ENCODE peak calls at places on chromosomes 3 and 15, in six cellular contexts. One of them, this sample, is unnamed.

GRCh38 chr3:177482048-177482741 is 284.9 kb upstream of the TBL1XR1 start:
- DNase-seq in neural progenitor cell: no peak
- DNase-seq in lung: no peak
- DNase-seq in IMR-90: no peak
- DNase-seq in testis: peak
- DNase-seq in heart left ventricle: no peak
- DNase-seq in this sample: no peak

GRCh38 chr3:53243165-53243564 is 12.7 kb downstream of the TKT start:
- DNase-seq in IMR-90: no peak
- DNase-seq in lung: no peak
- DNase-seq in testis: peak
- DNase-seq in neural progenitor cell: no peak
- DNase-seq in heart left ventricle: no peak
- DNase-seq in this sample: no peak

GRCh38 chr3:54358327-54358726 is 236.0 kb downstream of the CACNA2D3 start:
- DNase-seq in lung: no peak
- DNase-seq in IMR-90: no peak
- DNase-seq in neural progenitor cell: no peak
- DNase-seq in testis: no peak
- DNase-seq in heart left ventricle: no peak
- DNase-seq in this sample: no peak

GRCh38 chr15:26382416-26383086 is 390.3 kb downstream of the GABRB3 start:
- DNase-seq in lung: no peak
- DNase-seq in testis: no peak
- DNase-seq in neural progenitor cell: no peak
- DNase-seq in IMR-90: no peak
- DNase-seq in heart left ventricle: no peak
- DNase-seq in this sample: no peak

GRCh38 chr15:76098685-76099084 is 38.9 kb downstream of the TMEM266 start:
- DNase-seq in neural progenitor cell: no peak
- DNase-seq in testis: no peak
- DNase-seq in heart left ventricle: no peak
- DNase-seq in IMR-90: no peak
- DNase-seq in lung: no peak
- DNase-seq in this sample: no peak

GRCh38 chr3:49906004-49906860 is 2.6 kb upstream of the MST1R start:
- DNase-seq in testis: peak
- DNase-seq in heart left ventricle: peak
- DNase-seq in neural progenitor cell: peak
- DNase-seq in IMR-90: peak
- DNase-seq in lung: peak
- DNase-seq in this sample: peak

GRCh38 chr3:132870596-132870995 is 148.4 kb upstream of the NPHP3 start:
- DNase-seq in testis: no peak
- DNase-seq in lung: no peak
- DNase-seq in neural progenitor cell: no peak
- DNase-seq in IMR-90: no peak
- DNase-seq in heart left ventricle: no peak
- DNase-seq in this sample: no peak

GRCh38 chr3:32176989-32177701 is 61.3 kb upstream of the CMTM8 start:
- DNase-seq in IMR-90: peak
- DNase-seq in lung: peak
- DNase-seq in neural progenitor cell: peak
- DNase-seq in heart left ventricle: no peak
- DNase-seq in testis: peak
- DNase-seq in this sample: peak

GRCh38 chr15:34699968-34700640 is 54.7 kb downstream of the GJD2 start:
- DNase-seq in heart left ventricle: no peak
- DNase-seq in neural progenitor cell: no peak
- DNase-seq in IMR-90: no peak
- DNase-seq in testis: no peak
- DNase-seq in lung: no peak
- DNase-seq in this sample: no peak

GRCh38 chr3:114071786-114072185 is 15.2 kb downstream of the QTRT2 start:
- DNase-seq in IMR-90: no peak
- DNase-seq in lung: no peak
- DNase-seq in heart left ventricle: no peak
- DNase-seq in neural progenitor cell: peak
- DNase-seq in testis: no peak
- DNase-seq in this sample: no peak

GRCh38 chr15:69265347-69265955 is 33.3 kb upstream of the PAQR5 start:
- DNase-seq in neural progenitor cell: peak
- DNase-seq in lung: no peak
- DNase-seq in testis: no peak
- DNase-seq in heart left ventricle: no peak
- DNase-seq in IMR-90: peak
- DNase-seq in this sample: no peak

GRCh38 chr15:49423906-49424520 is 971 bp downstream of the FGF7 start:
- DNase-seq in IMR-90: no peak
- DNase-seq in neural progenitor cell: no peak
- DNase-seq in testis: no peak
- DNase-seq in heart left ventricle: no peak
- DNase-seq in lung: no peak
- DNase-seq in this sample: no peak

GRCh38 chr15:37981781-37982180 is 47.3 kb downstream of the TMCO5A start:
- DNase-seq in lung: no peak
- DNase-seq in heart left ventricle: no peak
- DNase-seq in neural progenitor cell: peak
- DNase-seq in IMR-90: peak
- DNase-seq in testis: no peak
- DNase-seq in this sample: no peak

GRCh38 chr3:14203521-14204079 is 25.0 kb downstream of the LSM3 start:
- DNase-seq in heart left ventricle: peak
- DNase-seq in lung: peak
- DNase-seq in neural progenitor cell: peak
- DNase-seq in testis: peak
- DNase-seq in IMR-90: peak
- DNase-seq in this sample: peak

GRCh38 chr3:106589306-106589942 is 720.6 kb upstream of the CBLB start:
- DNase-seq in heart left ventricle: no peak
- DNase-seq in neural progenitor cell: no peak
- DNase-seq in IMR-90: peak
- DNase-seq in lung: no peak
- DNase-seq in testis: no peak
- DNase-seq in this sample: no peak

GRCh38 chr15:56045068-56045748 is 51.8 kb upstream of the NEDD4 start:
- DNase-seq in heart left ventricle: no peak
- DNase-seq in IMR-90: no peak
- DNase-seq in neural progenitor cell: no peak
- DNase-seq in testis: no peak
- DNase-seq in lung: no peak
- DNase-seq in this sample: no peak

GRCh38 chr15:56243774-56244236 is at the start of gene RFX7:
- DNase-seq in IMR-90: peak
- DNase-seq in neural progenitor cell: peak
- DNase-seq in heart left ventricle: peak
- DNase-seq in testis: peak
- DNase-seq in lung: peak
- DNase-seq in this sample: peak

GRCh38 chr15:90262426-90262825 is 3.0 kb upstream of the NGRN start:
- DNase-seq in IMR-90: no peak
- DNase-seq in heart left ventricle: no peak
- DNase-seq in lung: no peak
- DNase-seq in testis: no peak
- DNase-seq in neural progenitor cell: no peak
- DNase-seq in this sample: no peak

GRCh38 chr15:72554471-72555425 is 80.6 kb downstream of the ARIH1 start:
- DNase-seq in heart left ventricle: no peak
- DNase-seq in neural progenitor cell: no peak
- DNase-seq in testis: no peak
- DNase-seq in lung: no peak
- DNase-seq in IMR-90: peak
- DNase-seq in this sample: peak

GRCh38 chr3:73623996-73624362 is 762 bp downstream of the PDZRN3 start:
- DNase-seq in heart left ventricle: peak
- DNase-seq in neural progenitor cell: peak
- DNase-seq in IMR-90: peak
- DNase-seq in testis: peak
- DNase-seq in lung: no peak
- DNase-seq in this sample: no peak

GRCh38 chr3:191290311-191291025 is 38.7 kb upstream of the CCDC50 start:
- DNase-seq in neural progenitor cell: no peak
- DNase-seq in testis: no peak
- DNase-seq in IMR-90: no peak
- DNase-seq in lung: no peak
- DNase-seq in heart left ventricle: no peak
- DNase-seq in this sample: no peak

GRCh38 chr3:188950832-188951489 is 220.8 kb upstream of the TPRG1 start:
- DNase-seq in lung: peak
- DNase-seq in IMR-90: peak
- DNase-seq in testis: peak
- DNase-seq in neural progenitor cell: no peak
- DNase-seq in heart left ventricle: peak
- DNase-seq in this sample: peak

GRCh38 chr3:140296796-140297352 is 361.9 kb downstream of the CLSTN2 start:
- DNase-seq in IMR-90: no peak
- DNase-seq in neural progenitor cell: no peak
- DNase-seq in heart left ventricle: no peak
- DNase-seq in testis: peak
- DNase-seq in lung: no peak
- DNase-seq in this sample: no peak
- TF ChIP-seq CTCF in IMR-90: no peak
- TF ChIP-seq CTCF in neural progenitor cell: no peak
- TF ChIP-seq CTCF in heart left ventricle: no peak
- TF ChIP-seq CTCF in testis: no peak
- TF ChIP-seq CTCF in lung: no peak
- TF ChIP-seq CTCF in this sample: no peak

GRCh38 chr3:139024968-139025367 is 4.2 kb upstream of the PRR23B start:
- DNase-seq in lung: no peak
- DNase-seq in IMR-90: no peak
- DNase-seq in heart left ventricle: no peak
- DNase-seq in testis: no peak
- DNase-seq in neural progenitor cell: no peak
- DNase-seq in this sample: no peak

GRCh38 chr3:139016430-139017048 is 4.2 kb downstream of the PRR23B start:
- DNase-seq in neural progenitor cell: no peak
- DNase-seq in IMR-90: no peak
- DNase-seq in lung: no peak
- DNase-seq in testis: no peak
- DNase-seq in heart left ventricle: no peak
- DNase-seq in this sample: no peak

GRCh38 chr3:139020036-139020867 is 474 bp downstream of the PRR23B start:
- DNase-seq in IMR-90: no peak
- DNase-seq in heart left ventricle: no peak
- DNase-seq in lung: no peak
- DNase-seq in testis: no peak
- DNase-seq in neural progenitor cell: no peak
- DNase-seq in this sample: no peak

DNA sequence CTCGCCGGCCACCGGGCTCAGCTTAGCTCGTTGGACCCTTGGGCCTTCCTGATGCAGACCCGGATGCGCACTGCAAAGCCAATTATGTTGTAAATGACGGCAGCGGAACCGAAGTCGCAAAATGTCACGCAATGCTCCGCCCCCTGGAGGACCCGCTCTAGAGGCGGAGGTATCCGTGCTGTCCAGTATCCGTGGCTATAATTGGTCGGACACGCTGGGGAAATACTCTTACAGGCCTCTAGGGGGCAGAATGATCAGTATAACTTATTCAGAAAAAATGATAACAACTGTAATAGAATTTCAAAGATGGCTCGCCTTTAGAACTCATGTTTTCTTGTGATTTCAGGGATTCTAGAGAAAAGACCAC is at the start of gene PRR23B:
- DNase-seq in IMR-90: no peak
- DNase-seq in testis: peak
- DNase-seq in heart left ventricle: no peak
- DNase-seq in neural progenitor cell: no peak
- DNase-seq in lung: no peak
- DNase-seq in this sample: no peak
- TF ChIP-seq CTCF in IMR-90: no peak
- TF ChIP-seq CTCF in testis: peak
- TF ChIP-seq CTCF in heart left ventricle: no peak
- TF ChIP-seq CTCF in neural progenitor cell: peak
- TF ChIP-seq CTCF in lung: no peak
- TF ChIP-seq CTCF in this sample: peak

DNA sequence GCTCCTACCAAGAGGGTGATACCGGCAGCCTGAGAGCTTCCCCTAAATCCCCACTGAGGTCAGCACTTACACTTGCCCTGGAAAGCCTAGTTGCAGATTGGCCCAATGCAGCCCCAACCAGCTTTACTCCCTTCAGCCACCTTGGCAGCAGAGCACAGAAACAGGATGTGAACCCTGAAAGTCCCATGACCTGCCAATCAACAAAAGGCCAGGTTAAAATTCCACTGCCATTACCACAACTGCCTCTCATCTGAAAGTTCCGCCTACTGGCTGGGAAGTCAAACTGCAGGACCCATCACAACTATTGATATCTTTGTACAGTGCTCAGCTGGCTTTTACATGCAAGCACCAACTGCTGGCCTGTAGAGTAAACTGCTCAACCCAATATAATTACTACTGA is 156.2 kb downstream of the ZMAT3 start:
- DNase-seq in heart left ventricle: no peak
- DNase-seq in testis: no peak
- DNase-seq in neural progenitor cell: no peak
- DNase-seq in IMR-90: no peak
- DNase-seq in lung: no peak
- DNase-seq in this sample: no peak
- TF ChIP-seq CTCF in heart left ventricle: no peak
- TF ChIP-seq CTCF in testis: no peak
- TF ChIP-seq CTCF in neural progenitor cell: no peak
- TF ChIP-seq CTCF in IMR-90: no peak
- TF ChIP-seq CTCF in lung: no peak
- TF ChIP-seq CTCF in this sample: no peak

GRCh38 chr15:92523176-92523575 is 129.5 kb downstream of the ST8SIA2 start:
- DNase-seq in testis: no peak
- DNase-seq in neural progenitor cell: peak
- DNase-seq in lung: no peak
- DNase-seq in heart left ventricle: no peak
- DNase-seq in IMR-90: no peak
- DNase-seq in this sample: no peak

GRCh38 chr15:92524161-92524560 is 130.5 kb downstream of the ST8SIA2 start:
- DNase-seq in testis: no peak
- DNase-seq in heart left ventricle: no peak
- DNase-seq in lung: no peak
- DNase-seq in neural progenitor cell: no peak
- DNase-seq in IMR-90: no peak
- DNase-seq in this sample: no peak

GRCh38 chr15:92519709-92520108 is 126.0 kb downstream of the ST8SIA2 start:
- DNase-seq in IMR-90: no peak
- DNase-seq in heart left ventricle: no peak
- DNase-seq in testis: no peak
- DNase-seq in neural progenitor cell: no peak
- DNase-seq in lung: no peak
- DNase-seq in this sample: no peak

GRCh38 chr15:92520914-92521623 is 127.4 kb downstream of the ST8SIA2 start:
- DNase-seq in lung: no peak
- DNase-seq in heart left ventricle: no peak
- DNase-seq in neural progenitor cell: no peak
- DNase-seq in IMR-90: no peak
- DNase-seq in testis: no peak
- DNase-seq in this sample: no peak

DNA sequence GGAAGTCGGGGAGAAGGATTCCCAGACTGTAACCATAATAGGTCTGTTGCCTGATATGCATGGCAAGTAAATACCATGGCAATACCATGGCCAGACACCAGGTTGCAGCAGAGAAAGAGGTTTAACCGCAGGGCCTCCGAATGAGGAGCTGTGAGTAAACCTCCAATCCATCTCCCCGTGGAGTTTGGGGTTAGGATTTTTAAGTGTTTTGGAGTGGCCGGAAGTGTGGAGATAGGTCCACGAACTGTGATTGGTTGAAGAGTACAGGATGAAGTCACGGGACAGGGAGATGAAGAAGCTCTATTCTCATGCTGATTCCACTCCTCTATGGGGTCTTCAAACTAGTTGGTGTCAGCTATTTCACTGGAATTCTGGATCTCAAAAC is 127.9 kb downstream of the ST8SIA2 start:
- DNase-seq in testis: peak
- DNase-seq in lung: peak
- DNase-seq in heart left ventricle: peak
- DNase-seq in neural progenitor cell: peak
- DNase-seq in IMR-90: peak
- DNase-seq in this sample: peak
- TF ChIP-seq CTCF in testis: peak
- TF ChIP-seq CTCF in lung: peak
- TF ChIP-seq CTCF in heart left ventricle: peak
- TF ChIP-seq CTCF in neural progenitor cell: peak
- TF ChIP-seq CTCF in IMR-90: peak
- TF ChIP-seq CTCF in this sample: peak

This sample was measured in activated CD8-positive, alpha-beta T cell treated with anti-CD3 and anti-CD28 coated beads for 36 hours.